ENCODE peak calls at places on chromosome 5, in ten cellular contexts. E, I, P, G, A, X, B, K, S and Q are unnamed samples.
A peak's percentile ranks its signal among the peaks of the same experiment; 100 is the strongest.

GRCh38 chr5:55691265-55692105 is 20.6 kb downstream of the SLC38A9 start:
- DNase-seq in E (no peak), I (peak; percentile 55), P (peak; percentile 48), G (no peak), A (no peak), X (no peak), B (no peak), K (no peak), S (no peak), Q (peak; percentile 61)

GRCh38 chr5:133287500-133287899 is 235.7 kb downstream of the HSPA4 start:
- DNase-seq in E (peak; percentile 26), I (peak; percentile 53), P (peak; percentile 58), G (peak; percentile 13), A (no peak), X (no peak), B (no peak), K (peak; percentile 35), S (peak; percentile 47), Q (peak; percentile 34)

GRCh38 chr5:66306844-66307315 is 162.8 kb downstream of the SREK1 start:
- DNase-seq in E (no peak), I (no peak), P (no peak), G (no peak), A (no peak), X (no peak), B (no peak), K (no peak), S (no peak), Q (no peak)

GRCh38 chr5:74063821-74064598 is 438.0 kb downstream of the ARHGEF28 start:
- DNase-seq in E (peak; percentile 26), I (peak; percentile 4), P (no peak), G (no peak), A (peak; percentile 59), X (no peak), B (no peak), K (no peak), S (no peak), Q (no peak)

GRCh38 chr5:60959156-60959555 is 14.2 kb downstream of the NDUFAF2 start:
- DNase-seq in E (no peak), I (peak; percentile 21), P (no peak), G (no peak), A (no peak), X (no peak), B (no peak), K (no peak), S (no peak), Q (no peak)

GRCh38 chr5:168749391-168750100 is 170.4 kb upstream of the PANK3 start:
- DNase-seq in E (no peak), I (no peak), P (no peak), G (no peak), A (no peak), X (no peak), B (no peak), K (no peak), S (no peak), Q (no peak)

GRCh38 chr5:103808464-103809106 is 246.0 kb upstream of the NUDT12 start:
- DNase-seq in E (peak; percentile 27), I (peak; percentile 65), P (peak; percentile 73), G (peak; percentile 51), A (no peak), X (peak; percentile 28), B (no peak), K (no peak), S (peak; percentile 30), Q (peak; percentile 26)

GRCh38 chr5:143011621-143012020 is 241.4 kb downstream of the ARHGAP26 start:
- DNase-seq in E (no peak), I (no peak), P (no peak), G (no peak), A (no peak), X (no peak), B (no peak), K (no peak), S (no peak), Q (no peak)

GRCh38 chr5:153974131-153974812 is 64.4 kb downstream of the FAM114A2 start:
- DNase-seq in E (peak; percentile 6), I (peak; percentile 35), P (peak; percentile 60), G (no peak), A (no peak), X (peak; percentile 20), B (no peak), K (no peak), S (peak; percentile 36), Q (peak; percentile 59)

GRCh38 chr5:1725641-1726468 is 73.8 kb downstream of the MRPL36 start:
- DNase-seq in E (no peak), I (no peak), P (no peak), G (no peak), A (no peak), X (peak; percentile 23), B (no peak), K (no peak), S (no peak), Q (no peak)

GRCh38 chr5:579746-580366 is 32.3 kb upstream of the CEP72 start:
- DNase-seq in E (no peak), I (no peak), P (no peak), G (no peak), A (no peak), X (no peak), B (no peak), K (no peak), S (no peak), Q (no peak)

GRCh38 chr5:1751026-1751863 is 48.4 kb downstream of the MRPL36 start:
- DNase-seq in E (no peak), I (no peak), P (no peak), G (no peak), A (no peak), X (peak; percentile 17), B (no peak), K (no peak), S (no peak), Q (no peak)

GRCh38 chr5:163396941-163397340 is 40.5 kb upstream of the CCNG1 start:
- DNase-seq in E (no peak), I (no peak), P (no peak), G (no peak), A (no peak), X (no peak), B (no peak), K (no peak), S (no peak), Q (no peak)

GRCh38 chr5:37696190-37697021 is 143.4 kb downstream of the GDNF start:
- DNase-seq in E (no peak), I (peak; percentile 39), P (no peak), G (no peak), A (no peak), X (no peak), B (no peak), K (no peak), S (no peak), Q (no peak)

GRCh38 chr5:141608046-141608445 is 10.8 kb downstream of the DIAPH1 start:
- DNase-seq in E (no peak), I (no peak), P (no peak), G (no peak), A (no peak), X (no peak), B (no peak), K (no peak), S (no peak), Q (no peak)

GRCh38 chr5:141603912-141604311 is 14.9 kb downstream of the DIAPH1 start:
- DNase-seq in E (no peak), I (no peak), P (no peak), G (no peak), A (no peak), X (peak; percentile 21), B (no peak), K (no peak), S (no peak), Q (no peak)

GRCh38 chr5:141604318-141604717 is 14.5 kb downstream of the DIAPH1 start:
- DNase-seq in E (peak; percentile 57), I (peak; percentile 92), P (no peak), G (peak; percentile 75), A (peak; percentile 73), X (no peak), B (no peak), K (no peak), S (no peak), Q (no peak)

GRCh38 chr5:141608557-141608956 is 10.2 kb downstream of the DIAPH1 start:
- DNase-seq in E (no peak), I (peak; percentile 43), P (no peak), G (peak; percentile 25), A (no peak), X (no peak), B (no peak), K (no peak), S (no peak), Q (no peak)

GRCh38 chr5:141605523-141606277 is 13.1 kb downstream of the DIAPH1 start:
- DNase-seq in E (no peak), I (no peak), P (no peak), G (peak; percentile 67), A (no peak), X (no peak), B (peak; percentile 89), K (peak; percentile 57), S (no peak), Q (peak; percentile 59)
- TF ChIP-seq CTCF in E (no peak), I (no peak), P (no peak), G (no peak), A (no peak), X (no peak), B (peak; percentile 14), K (no peak), S (no peak), Q (no peak)

DNA sequence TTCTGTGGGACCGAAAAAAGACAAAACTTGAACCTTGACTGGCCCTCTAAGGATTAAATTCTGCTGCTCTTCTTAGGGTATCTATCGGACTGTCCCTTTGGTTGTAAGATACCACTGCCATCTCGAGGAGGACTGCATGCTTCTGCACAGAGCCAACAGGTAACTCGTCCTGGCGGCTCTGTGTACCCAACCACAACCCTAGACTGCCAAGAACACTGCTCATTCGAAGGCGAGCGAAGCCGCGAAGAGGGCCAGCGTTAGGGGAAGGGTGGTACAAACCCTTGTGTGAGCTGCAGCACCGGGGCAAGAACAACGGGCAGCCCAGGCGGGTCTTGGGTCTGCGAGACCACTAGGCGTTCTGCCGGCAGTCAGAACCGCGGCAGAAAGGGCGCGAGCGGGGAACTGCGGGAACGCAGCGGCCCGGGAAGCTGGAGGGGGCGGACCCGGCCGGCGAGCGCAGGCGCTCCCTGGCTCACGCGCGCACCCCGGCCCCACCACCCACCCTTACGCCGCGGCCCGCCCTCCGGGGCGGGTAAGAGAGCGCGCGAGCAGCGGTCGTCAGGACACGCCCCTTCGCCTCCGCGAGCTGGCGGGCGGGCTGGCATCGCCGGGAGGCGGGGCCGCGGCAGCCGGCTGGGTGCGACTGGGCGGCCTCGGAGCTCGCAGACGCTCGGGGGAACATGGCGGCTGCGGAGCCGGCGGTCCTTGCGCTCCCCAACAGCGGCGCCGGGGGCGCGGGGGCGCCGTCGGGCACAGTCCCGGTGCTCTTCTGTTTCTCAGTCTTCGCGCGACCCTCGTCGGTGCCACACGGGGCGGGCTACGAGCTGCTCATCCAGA is at the start of gene ISOC1:
- DNase-seq in E (peak; percentile 74), I (peak; percentile 87), P (peak; percentile 96), G (peak; percentile 92), A (peak; percentile 23), X (peak; percentile 90), B (peak; percentile 90), K (peak; percentile 90), S (peak; percentile 80), Q (peak; percentile 95)
- TF ChIP-seq CTCF in E (no peak), I (no peak), P (no peak), G (peak; percentile 14), A (peak; percentile 14), X (no peak), B (peak; percentile 35), K (no peak), S (no peak), Q (no peak)

GRCh38 chr5:173689713-173690360 is 73.4 kb upstream of the BOD1 start:
- DNase-seq in E (no peak), I (peak; percentile 48), P (no peak), G (peak; percentile 78), A (no peak), X (no peak), B (peak; percentile 61), K (no peak), S (no peak), Q (peak; percentile 55)
- TF ChIP-seq CTCF in E (no peak), I (no peak), P (no peak), G (peak; percentile 64), A (no peak), X (no peak), B (peak; percentile 39), K (no peak), S (peak; percentile 37), Q (no peak)

GRCh38 chr5:28014779-28015178 is 976.4 kb upstream of the CDH9 start:
- DNase-seq in E (no peak), I (peak; percentile 47), P (no peak), G (no peak), A (no peak), X (peak; percentile 32), B (no peak), K (no peak), S (no peak), Q (no peak)
- TF ChIP-seq CTCF in E (peak; percentile 14), I (peak; percentile 22), P (peak; percentile 35), G (no peak), A (no peak), X (peak; percentile 77), B (peak; percentile 20), K (no peak), S (peak; percentile 48), Q (peak; percentile 25)